ENCODE peak calls at places on chromosome 12, in five cellular contexts. One of them, this sample, is unnamed.
A peak's percentile ranks its signal among the peaks of the same experiment; 100 is the strongest.

GRCh38 chr12:8866429-8866828 is 44.0 kb downstream of the A2ML1 start:
- DNase-seq in pancreas: no peak
- DNase-seq in neural crest cell: no peak
- DNase-seq in left ventricle myocardium inferior: no peak
- DNase-seq in fibroblast of villous mesenchyme: no peak
- DNase-seq in this sample: no peak

GRCh38 chr12:132948146-132949066 is 7.7 kb downstream of the ZNF605 start:
- DNase-seq in pancreas: no peak
- DNase-seq in neural crest cell: no peak
- DNase-seq in left ventricle myocardium inferior: no peak
- DNase-seq in fibroblast of villous mesenchyme: no peak
- DNase-seq in this sample: no peak

GRCh38 chr12:29762637-29763300 is 21.0 kb downstream of the TMTC1 start:
- DNase-seq in pancreas: no peak
- DNase-seq in neural crest cell: no peak
- DNase-seq in left ventricle myocardium inferior: peak; percentile 64
- DNase-seq in fibroblast of villous mesenchyme: no peak
- DNase-seq in this sample: no peak

GRCh38 chr12:6607751-6608591 is 792 bp upstream of the CHD4 start:
- DNase-seq in pancreas: no peak
- DNase-seq in neural crest cell: peak; percentile 44
- DNase-seq in left ventricle myocardium inferior: no peak
- DNase-seq in fibroblast of villous mesenchyme: no peak
- DNase-seq in this sample: peak; percentile 84

GRCh38 chr12:75917704-75918103 is 113.9 kb downstream of the PHLDA1 start:
- DNase-seq in pancreas: no peak
- DNase-seq in neural crest cell: no peak
- DNase-seq in left ventricle myocardium inferior: no peak
- DNase-seq in fibroblast of villous mesenchyme: no peak
- DNase-seq in this sample: no peak

GRCh38 chr12:124919646-124920352 is 5.3 kb upstream of the UBC start:
- DNase-seq in pancreas: no peak
- DNase-seq in neural crest cell: no peak
- DNase-seq in left ventricle myocardium inferior: no peak
- DNase-seq in fibroblast of villous mesenchyme: peak; percentile 68
- DNase-seq in this sample: no peak

GRCh38 chr12:126383506-126383905 is 1318.3 kb downstream of the AACS start:
- DNase-seq in pancreas: no peak
- DNase-seq in neural crest cell: no peak
- DNase-seq in left ventricle myocardium inferior: no peak
- DNase-seq in fibroblast of villous mesenchyme: no peak
- DNase-seq in this sample: no peak

GRCh38 chr12:95998611-95999300 is 2.6 kb upstream of the HAL start:
- DNase-seq in pancreas: no peak
- DNase-seq in neural crest cell: no peak
- DNase-seq in left ventricle myocardium inferior: no peak
- DNase-seq in fibroblast of villous mesenchyme: peak; percentile 68
- DNase-seq in this sample: peak; percentile 49

GRCh38 chr12:6960291-6961277 is 9.4 kb downstream of the PTPN6 start:
- DNase-seq in pancreas: peak; percentile 42
- DNase-seq in neural crest cell: no peak
- DNase-seq in left ventricle myocardium inferior: peak; percentile 14
- DNase-seq in fibroblast of villous mesenchyme: peak; percentile 36
- DNase-seq in this sample: no peak

GRCh38 chr12:105951732-105952131 is 187.0 kb downstream of the NUAK1 start:
- DNase-seq in pancreas: no peak
- DNase-seq in neural crest cell: no peak
- DNase-seq in left ventricle myocardium inferior: no peak
- DNase-seq in fibroblast of villous mesenchyme: no peak
- DNase-seq in this sample: no peak

GRCh38 chr12:3496964-3497363 is 6.0 kb downstream of the PRMT8 start:
- DNase-seq in pancreas: peak; percentile 37
- DNase-seq in neural crest cell: no peak
- DNase-seq in left ventricle myocardium inferior: no peak
- DNase-seq in fibroblast of villous mesenchyme: no peak
- DNase-seq in this sample: peak; percentile 23

GRCh38 chr12:31118347-31118830 is 44.7 kb downstream of the DDX11 start:
- DNase-seq in pancreas: no peak
- DNase-seq in neural crest cell: no peak
- DNase-seq in left ventricle myocardium inferior: no peak
- DNase-seq in fibroblast of villous mesenchyme: no peak
- DNase-seq in this sample: peak; percentile 16

GRCh38 chr12:31120392-31121008 is 46.8 kb downstream of the DDX11 start:
- DNase-seq in pancreas: peak; percentile 19
- DNase-seq in neural crest cell: no peak
- DNase-seq in left ventricle myocardium inferior: no peak
- DNase-seq in fibroblast of villous mesenchyme: no peak
- DNase-seq in this sample: no peak

GRCh38 chr12:31119531-31120211 is 46.0 kb downstream of the DDX11 start:
- DNase-seq in pancreas: peak; percentile 12
- DNase-seq in neural crest cell: no peak
- DNase-seq in left ventricle myocardium inferior: no peak
- DNase-seq in fibroblast of villous mesenchyme: no peak
- DNase-seq in this sample: no peak

GRCh38 chr12:31118831-31119530 is 45.3 kb downstream of the DDX11 start:
- DNase-seq in pancreas: peak; percentile 34
- DNase-seq in neural crest cell: peak; percentile 43
- DNase-seq in left ventricle myocardium inferior: no peak
- DNase-seq in fibroblast of villous mesenchyme: no peak
- DNase-seq in this sample: peak; percentile 20

GRCh38 chr12:31117203-31118011 is 43.7 kb downstream of the DDX11 start:
- DNase-seq in pancreas: peak; percentile 56
- DNase-seq in neural crest cell: peak; percentile 67
- DNase-seq in left ventricle myocardium inferior: no peak
- DNase-seq in fibroblast of villous mesenchyme: peak; percentile 31
- DNase-seq in this sample: peak; percentile 68
- TF ChIP-seq CTCF in pancreas: peak; percentile 31
- TF ChIP-seq CTCF in neural crest cell: peak; percentile 97
- TF ChIP-seq CTCF in left ventricle myocardium inferior: peak; percentile 68
- TF ChIP-seq CTCF in fibroblast of villous mesenchyme: peak; percentile 66
- TF ChIP-seq CTCF in this sample: peak; percentile 84

GRCh38 chr12:39692258-39692853 is 72.8 kb upstream of the ABCD2 start:
- DNase-seq in pancreas: no peak
- DNase-seq in neural crest cell: no peak
- DNase-seq in left ventricle myocardium inferior: no peak
- DNase-seq in fibroblast of villous mesenchyme: peak; percentile 8
- DNase-seq in this sample: no peak
- TF ChIP-seq CTCF in pancreas: no peak
- TF ChIP-seq CTCF in neural crest cell: peak; percentile 68
- TF ChIP-seq CTCF in left ventricle myocardium inferior: peak; percentile 55
- TF ChIP-seq CTCF in fibroblast of villous mesenchyme: no peak
- TF ChIP-seq CTCF in this sample: peak; percentile 47

GRCh38 chr12:31234053-31234835 is 91.7 kb downstream of the SINHCAF start:
- DNase-seq in pancreas: no peak
- DNase-seq in neural crest cell: no peak
- DNase-seq in left ventricle myocardium inferior: no peak
- DNase-seq in fibroblast of villous mesenchyme: no peak
- DNase-seq in this sample: no peak

GRCh38 chr12:31233061-31233730 is 92.8 kb downstream of the SINHCAF start:
- DNase-seq in pancreas: no peak
- DNase-seq in neural crest cell: no peak
- DNase-seq in left ventricle myocardium inferior: no peak
- DNase-seq in fibroblast of villous mesenchyme: no peak
- DNase-seq in this sample: no peak

GRCh38 chr12:31235868-31236395 is 90.0 kb downstream of the SINHCAF start:
- DNase-seq in pancreas: no peak
- DNase-seq in neural crest cell: no peak
- DNase-seq in left ventricle myocardium inferior: no peak
- DNase-seq in fibroblast of villous mesenchyme: no peak
- DNase-seq in this sample: no peak

GRCh38 chr12:31236998-31237637 is 88.8 kb downstream of the SINHCAF start:
- DNase-seq in pancreas: no peak
- DNase-seq in neural crest cell: no peak
- DNase-seq in left ventricle myocardium inferior: no peak
- DNase-seq in fibroblast of villous mesenchyme: no peak
- DNase-seq in this sample: no peak

GRCh38 chr12:31234955-31235867 is 90.7 kb downstream of the SINHCAF start:
- DNase-seq in pancreas: peak; percentile 70
- DNase-seq in neural crest cell: peak; percentile 50
- DNase-seq in left ventricle myocardium inferior: no peak
- DNase-seq in fibroblast of villous mesenchyme: peak; percentile 44
- DNase-seq in this sample: peak; percentile 18
- TF ChIP-seq CTCF in pancreas: peak; percentile 64
- TF ChIP-seq CTCF in neural crest cell: peak; percentile 71
- TF ChIP-seq CTCF in left ventricle myocardium inferior: peak; percentile 84
- TF ChIP-seq CTCF in fibroblast of villous mesenchyme: peak; percentile 70
- TF ChIP-seq CTCF in this sample: peak; percentile 44

GRCh38 chr12:94872671-94873367 is 130.7 kb downstream of the NDUFA12 start:
- DNase-seq in pancreas: peak; percentile 18
- DNase-seq in neural crest cell: no peak
- DNase-seq in left ventricle myocardium inferior: no peak
- DNase-seq in fibroblast of villous mesenchyme: peak; percentile 24
- DNase-seq in this sample: no peak

GRCh38 chr12:94874086-94874985 is 129.2 kb downstream of the NDUFA12 start:
- DNase-seq in pancreas: no peak
- DNase-seq in neural crest cell: no peak
- DNase-seq in left ventricle myocardium inferior: no peak
- DNase-seq in fibroblast of villous mesenchyme: no peak
- DNase-seq in this sample: no peak

GRCh38 chr12:94873368-94874085 is 130.0 kb downstream of the NDUFA12 start:
- DNase-seq in pancreas: peak; percentile 26
- DNase-seq in neural crest cell: peak; percentile 14
- DNase-seq in left ventricle myocardium inferior: peak; percentile 16
- DNase-seq in fibroblast of villous mesenchyme: peak; percentile 49
- DNase-seq in this sample: no peak

GRCh38 chr12:94874986-94875312 is 128.5 kb downstream of the NDUFA12 start:
- DNase-seq in pancreas: no peak
- DNase-seq in neural crest cell: no peak
- DNase-seq in left ventricle myocardium inferior: no peak
- DNase-seq in fibroblast of villous mesenchyme: no peak
- DNase-seq in this sample: no peak

DNA sequence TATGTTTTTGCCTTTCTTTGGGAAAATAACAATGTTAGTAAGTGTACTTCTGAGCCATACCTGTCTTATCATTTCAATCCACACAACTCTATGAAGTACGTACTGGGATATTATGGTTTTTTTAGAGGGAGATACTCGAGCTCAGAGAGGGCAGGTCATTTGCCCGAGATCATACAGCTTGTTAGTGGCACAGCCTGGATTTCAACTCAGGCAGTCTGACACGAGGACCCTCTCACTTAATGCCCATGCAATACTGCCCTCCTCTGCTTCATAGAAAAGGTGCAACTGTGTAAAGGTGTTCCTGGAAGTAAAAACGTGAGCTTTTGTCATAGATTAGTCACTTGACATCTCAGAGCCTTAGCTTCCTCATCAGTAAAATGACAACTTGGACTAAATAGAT is 128.0 kb downstream of the NDUFA12 start:
- DNase-seq in pancreas: no peak
- DNase-seq in neural crest cell: no peak
- DNase-seq in left ventricle myocardium inferior: no peak
- DNase-seq in fibroblast of villous mesenchyme: peak; percentile 54
- DNase-seq in this sample: peak; percentile 23
- TF ChIP-seq CTCF in pancreas: no peak
- TF ChIP-seq CTCF in neural crest cell: peak; percentile 48
- TF ChIP-seq CTCF in left ventricle myocardium inferior: peak; percentile 17
- TF ChIP-seq CTCF in fibroblast of villous mesenchyme: peak; percentile 16
- TF ChIP-seq CTCF in this sample: peak; percentile 17

GRCh38 chr12:22064968-22065367 is 18.9 kb downstream of the CMAS start:
- DNase-seq in pancreas: no peak
- DNase-seq in neural crest cell: no peak
- DNase-seq in left ventricle myocardium inferior: no peak
- DNase-seq in fibroblast of villous mesenchyme: no peak
- DNase-seq in this sample: no peak

GRCh38 chr12:22066235-22066765 is 20.3 kb downstream of the CMAS start:
- DNase-seq in pancreas: no peak
- DNase-seq in neural crest cell: no peak
- DNase-seq in left ventricle myocardium inferior: no peak
- DNase-seq in fibroblast of villous mesenchyme: no peak
- DNase-seq in this sample: no peak

GRCh38 chr12:22069851-22070250 is 23.8 kb downstream of the CMAS start:
- DNase-seq in pancreas: no peak
- DNase-seq in neural crest cell: no peak
- DNase-seq in left ventricle myocardium inferior: no peak
- DNase-seq in fibroblast of villous mesenchyme: no peak
- DNase-seq in this sample: no peak
- TF ChIP-seq CTCF in pancreas: no peak
- TF ChIP-seq CTCF in neural crest cell: no peak
- TF ChIP-seq CTCF in left ventricle myocardium inferior: no peak
- TF ChIP-seq CTCF in fibroblast of villous mesenchyme: no peak
- TF ChIP-seq CTCF in this sample: no peak